ENCODE peak calls at places on chromosomes 2 and 18, in four cellular contexts. K, X, U and P are unnamed samples.

GRCh38 chr2:222878877-222879601 is 18.2 kb downstream of the ACSL3 start:
- DNase-seq in K (peak), U (no peak), X (no peak), P (peak)

GRCh38 chr18:43303376-43303775 is 26.1 kb upstream of the SYT4 start:
- DNase-seq in K (no peak), U (no peak), X (no peak), P (no peak)

GRCh38 chr2:109410021-109410815 is 203.5 kb downstream of the SEPTIN10 start:
- DNase-seq in X (no peak), U (no peak), K (no peak), P (peak)

GRCh38 chr2:237964578-237965404 is 2.0 kb upstream of the UBE2F start:
- DNase-seq in X (peak), U (no peak), K (no peak), P (peak)

GRCh38 chr2:196492946-196493345 is 146.6 kb upstream of the CCDC150 start:
- DNase-seq in K (no peak), X (no peak), U (no peak), P (no peak)

GRCh38 chr18:10353791-10354190 is 100.6 kb upstream of the APCDD1 start:
- DNase-seq in U (no peak), X (no peak), K (peak), P (peak)

GRCh38 chr2:132875193-132875592 is 205.2 kb upstream of the LYPD1 start:
- DNase-seq in U (no peak), K (no peak), X (no peak), P (no peak)

GRCh38 chr2:238963164-238963969 is 115.5 kb downstream of the TWIST2 start:
- DNase-seq in X (no peak), U (no peak), K (peak), P (peak)

GRCh38 chr2:205806126-205806905 is 124.0 kb downstream of the NRP2 start:
- DNase-seq in X (no peak), K (no peak), U (no peak), P (no peak)

GRCh38 chr18:55988537-55988936 is 400.5 kb upstream of the TCF4 start:
- DNase-seq in K (peak), U (no peak), X (no peak), P (peak)

GRCh38 chr2:238240761-238241711 is 1.2 kb upstream of the HES6 start:
- DNase-seq in X (peak), U (no peak), K (peak), P (no peak)

GRCh38 chr2:188963738-188964137 is 10.4 kb upstream of the COL3A1 start:
- DNase-seq in U (no peak), K (no peak), X (no peak), P (no peak)

GRCh38 chr2:39625193-39625926 is 40.4 kb upstream of the TMEM178A start:
- DNase-seq in U (no peak), X (no peak), K (no peak), P (peak)

GRCh38 chr2:138502253-138503086 is 900 bp downstream of the SPOPL start:
- DNase-seq in U (no peak), K (no peak), X (no peak), P (no peak)

GRCh38 chr2:204015118-204015842 is 78.7 kb downstream of the ICOS start:
- DNase-seq in X (no peak), U (no peak), K (no peak), P (no peak)

GRCh38 chr2:204008352-204008751 is 71.8 kb downstream of the ICOS start:
- DNase-seq in U (no peak), X (no peak), K (no peak), P (no peak)

GRCh38 chr2:204010611-204011560 is 74.3 kb downstream of the ICOS start:
- DNase-seq in U (no peak), K (no peak), X (no peak), P (no peak)

DNA sequence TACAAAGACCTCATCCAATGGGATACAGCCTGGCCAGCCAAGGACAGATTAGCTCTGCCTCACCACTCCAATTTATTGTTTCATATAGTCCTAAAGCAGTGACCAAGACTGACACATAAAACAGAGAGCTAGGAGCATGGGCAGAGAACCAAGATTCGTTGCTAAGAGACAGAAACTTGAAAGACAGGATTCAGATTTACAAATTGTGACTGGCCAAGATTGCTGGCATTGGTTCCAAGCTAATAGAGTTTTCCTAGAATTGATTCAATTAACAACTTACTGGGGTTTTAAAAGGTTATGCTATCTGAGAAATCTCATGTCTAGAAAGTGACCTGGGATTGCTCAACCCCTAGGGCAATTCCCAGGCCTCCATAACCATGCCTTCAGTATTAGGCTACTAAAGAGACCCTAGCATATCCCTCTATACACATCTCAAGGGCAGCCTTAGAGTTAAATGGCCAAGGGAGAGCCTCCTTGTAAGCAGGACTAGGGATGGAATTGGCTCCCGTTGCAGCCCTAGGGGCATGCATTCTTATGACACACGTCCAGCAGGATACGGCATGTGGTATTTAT is 75.6 kb downstream of the ICOS start:
- DNase-seq in X (no peak), U (no peak), K (no peak), P (no peak)
- TF ChIP-seq FOS in X (no peak), U (no peak), K (no peak), P (no peak)

GRCh38 chr2:160812830-160813505 is 319.4 kb upstream of the RBMS1 start:
- DNase-seq in K (no peak), X (no peak), U (no peak), P (no peak)

GRCh38 chr2:160816916-160817315 is 323.3 kb upstream of the RBMS1 start:
- DNase-seq in U (no peak), X (no peak), K (no peak), P (no peak)

GRCh38 chr2:160810406-160810805 is 316.8 kb upstream of the RBMS1 start:
- DNase-seq in X (no peak), K (no peak), U (no peak), P (no peak)

DNA sequence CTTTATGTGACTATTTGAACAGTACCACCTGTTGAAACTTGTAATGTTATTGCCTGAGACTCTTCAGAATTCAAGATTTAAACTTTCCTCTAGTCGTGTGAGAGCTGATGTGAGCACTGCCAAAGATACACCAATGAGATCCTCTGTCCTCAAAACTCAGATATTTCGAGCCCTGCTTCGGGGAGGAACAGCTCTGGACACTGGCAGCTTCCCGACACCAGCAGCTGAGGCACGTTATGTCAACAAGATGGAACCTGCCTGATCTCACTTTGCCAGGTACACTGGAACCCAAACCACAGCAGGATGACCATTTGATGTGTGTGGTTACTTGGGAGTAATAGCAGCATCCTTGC is 319.9 kb upstream of the RBMS1 start:
- DNase-seq in U (no peak), K (no peak), X (no peak), P (no peak)
- TF ChIP-seq FOS in U (no peak), K (no peak), X (no peak), P (no peak)

DNA sequence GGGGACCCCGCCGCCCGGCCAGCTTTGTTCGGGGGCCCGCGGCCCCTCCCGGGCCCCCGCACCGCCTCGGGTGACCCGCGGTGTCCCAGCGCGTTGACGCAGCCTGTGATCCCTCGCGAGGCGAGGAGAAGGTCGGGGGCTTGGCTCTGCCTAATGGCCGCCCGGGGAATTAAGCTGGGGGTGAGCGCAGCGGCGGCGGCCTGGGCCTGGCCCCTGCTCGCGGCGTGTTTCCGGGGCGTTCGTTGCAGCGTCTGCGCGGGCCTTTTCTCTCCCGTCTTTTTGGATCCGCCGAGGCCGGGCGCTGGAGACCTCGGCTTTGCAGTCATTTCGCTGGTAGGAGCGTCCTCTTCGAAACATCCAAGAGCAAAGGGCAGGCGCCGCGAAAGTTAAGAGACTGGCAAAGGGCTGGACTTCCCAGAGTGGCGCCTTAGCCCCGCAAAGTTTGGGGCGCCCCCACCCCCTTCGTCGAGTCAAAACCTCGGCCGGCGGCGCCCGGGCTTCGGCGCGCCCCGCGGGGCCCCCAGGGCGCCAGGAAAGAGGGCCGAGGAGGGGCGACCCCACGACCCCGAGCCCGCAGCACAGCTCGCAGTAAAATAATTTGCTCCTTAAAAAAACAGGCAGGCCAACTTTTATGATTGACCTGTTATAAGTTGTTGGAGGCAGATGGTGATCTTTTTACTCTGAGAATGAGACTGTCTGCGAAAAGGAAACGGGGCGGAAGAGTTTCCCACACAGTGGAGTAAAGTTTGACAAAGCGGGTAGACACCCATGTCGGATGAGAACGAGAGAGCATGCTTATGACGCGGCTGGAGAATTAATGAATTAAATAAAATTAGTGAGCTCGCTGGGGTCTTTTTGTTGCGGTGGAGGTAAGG is 1.4 kb downstream of the SALL3 start:
- DNase-seq in K (no peak), U (no peak), X (no peak), P (no peak)
- TF ChIP-seq FOS in K (no peak), U (no peak), X (no peak), P (no peak)

GRCh38 chr2:29522951-29523669 is 398.3 kb downstream of the ALK start:
- DNase-seq in U (no peak), X (no peak), K (no peak), P (peak)
- TF ChIP-seq FOS in U (no peak), X (no peak), K (no peak), P (peak)

GRCh38 chr2:170816499-170817246 is at the start of gene GAD1:
- DNase-seq in K (peak), U (no peak), X (peak), P (peak)
- TF ChIP-seq FOS in K (peak), U (no peak), X (no peak), P (no peak)

DNA sequence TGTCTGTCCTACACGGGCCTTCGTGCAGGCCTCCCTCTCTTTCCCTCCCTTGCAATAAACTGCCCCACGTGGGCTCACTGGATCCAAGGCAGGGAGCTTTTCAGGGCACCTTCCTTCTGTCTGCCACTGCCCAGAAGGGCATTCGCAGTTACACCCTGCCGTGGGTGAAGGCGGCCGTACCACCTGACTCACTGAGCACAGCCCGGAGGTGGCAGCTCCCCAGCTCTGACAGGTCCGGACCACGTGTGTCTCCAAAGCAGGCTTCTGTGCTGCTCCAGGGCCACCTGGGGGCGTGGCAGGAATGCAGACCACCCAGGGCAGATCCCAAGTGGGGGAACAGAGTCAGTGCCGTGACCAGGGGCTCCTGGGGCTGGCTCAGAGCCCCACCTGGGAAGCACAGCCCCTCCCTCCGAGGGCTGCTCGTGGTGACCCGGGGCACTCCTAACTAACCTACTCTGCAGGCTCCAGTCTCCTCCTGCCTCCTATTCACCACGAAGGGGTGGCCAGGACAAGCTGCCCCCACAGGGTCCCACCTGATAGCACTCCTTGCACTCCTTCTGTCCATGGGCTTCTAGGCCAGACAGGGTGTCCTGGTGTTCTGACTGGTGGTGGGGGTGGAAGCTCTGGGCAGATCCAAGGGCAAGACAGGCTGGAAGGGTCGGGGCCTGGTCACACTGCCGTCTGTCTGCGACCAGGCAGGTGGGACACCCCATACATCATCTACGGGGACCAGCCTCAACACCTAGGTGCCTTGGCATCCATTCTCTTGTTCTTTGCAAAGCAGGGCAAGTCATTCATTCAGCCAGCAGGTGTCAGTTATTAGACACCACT is 9.7 kb downstream of the SNED1 start:
- DNase-seq in U (no peak), X (no peak), K (no peak), P (no peak)
- TF ChIP-seq FOS in U (no peak), X (no peak), K (no peak), P (no peak)